ENCODE peak calls at places on chromosomes 6 and 20, in ten cellular contexts. One of them, this sample, is unnamed.

GRCh38 chr6:119985952-119986736 is 636.6 kb upstream of the MAN1A1 start:
- DNase-seq in NCI-H1694: no peak
- DNase-seq in pancreas: peak
- DNase-seq in GDM1: no peak
- DNase-seq in non-pigmented ciliary epithelial cell: no peak
- DNase-seq in Right ventricle myocardium superior: no peak
- DNase-seq in WTC11: no peak
- DNase-seq in activated CD8-positive, alpha-beta memory T cell treated with anti-CD3 and anti-CD28 coated beads, Interleukin-2, amount 10 ng/mL, durations not matched to agents 7 days and 5 days: no peak
- DNase-seq in GM12892: no peak
- DNase-seq in M059J: peak
- DNase-seq in this sample: no peak

GRCh38 chr6:89984926-89985743 is 90.9 kb downstream of the GJA10 start:
- DNase-seq in NCI-H1694: peak
- DNase-seq in pancreas: peak
- DNase-seq in GDM1: no peak
- DNase-seq in non-pigmented ciliary epithelial cell: no peak
- DNase-seq in Right ventricle myocardium superior: peak
- DNase-seq in WTC11: no peak
- DNase-seq in activated CD8-positive, alpha-beta memory T cell treated with anti-CD3 and anti-CD28 coated beads, Interleukin-2, amount 10 ng/mL, durations not matched to agents 7 days and 5 days: no peak
- DNase-seq in GM12892: no peak
- DNase-seq in M059J: peak
- DNase-seq in this sample: no peak

GRCh38 chr20:3283222-3283820 is 44.3 kb upstream of the SLC4A11 start:
- DNase-seq in NCI-H1694: no peak
- DNase-seq in pancreas: no peak
- DNase-seq in GDM1: no peak
- DNase-seq in non-pigmented ciliary epithelial cell: no peak
- DNase-seq in Right ventricle myocardium superior: no peak
- DNase-seq in WTC11: no peak
- DNase-seq in activated CD8-positive, alpha-beta memory T cell treated with anti-CD3 and anti-CD28 coated beads, Interleukin-2, amount 10 ng/mL, durations not matched to agents 7 days and 5 days: no peak
- DNase-seq in GM12892: no peak
- DNase-seq in M059J: no peak
- DNase-seq in this sample: no peak

GRCh38 chr6:118685823-118686449 is 34.5 kb upstream of the CEP85L start:
- DNase-seq in NCI-H1694: no peak
- DNase-seq in pancreas: no peak
- DNase-seq in GDM1: no peak
- DNase-seq in non-pigmented ciliary epithelial cell: no peak
- DNase-seq in Right ventricle myocardium superior: no peak
- DNase-seq in WTC11: peak
- DNase-seq in activated CD8-positive, alpha-beta memory T cell treated with anti-CD3 and anti-CD28 coated beads, Interleukin-2, amount 10 ng/mL, durations not matched to agents 7 days and 5 days: no peak
- DNase-seq in GM12892: no peak
- DNase-seq in M059J: no peak
- DNase-seq in this sample: no peak

GRCh38 chr6:39430968-39431523 is 108.5 kb upstream of the KCNK16 start:
- DNase-seq in NCI-H1694: no peak
- DNase-seq in pancreas: no peak
- DNase-seq in GDM1: no peak
- DNase-seq in non-pigmented ciliary epithelial cell: no peak
- DNase-seq in Right ventricle myocardium superior: peak
- DNase-seq in WTC11: peak
- DNase-seq in activated CD8-positive, alpha-beta memory T cell treated with anti-CD3 and anti-CD28 coated beads, Interleukin-2, amount 10 ng/mL, durations not matched to agents 7 days and 5 days: no peak
- DNase-seq in GM12892: no peak
- DNase-seq in M059J: peak
- DNase-seq in this sample: no peak

GRCh38 chr6:815348-815738 is 122.4 kb upstream of the EXOC2 start:
- DNase-seq in NCI-H1694: no peak
- DNase-seq in pancreas: no peak
- DNase-seq in GDM1: no peak
- DNase-seq in non-pigmented ciliary epithelial cell: no peak
- DNase-seq in Right ventricle myocardium superior: no peak
- DNase-seq in WTC11: peak
- DNase-seq in activated CD8-positive, alpha-beta memory T cell treated with anti-CD3 and anti-CD28 coated beads, Interleukin-2, amount 10 ng/mL, durations not matched to agents 7 days and 5 days: no peak
- DNase-seq in GM12892: no peak
- DNase-seq in M059J: peak
- DNase-seq in this sample: no peak

GRCh38 chr6:34383651-34384304 is 8.7 kb downstream of the NUDT3 start:
- DNase-seq in NCI-H1694: no peak
- DNase-seq in pancreas: no peak
- DNase-seq in GDM1: no peak
- DNase-seq in non-pigmented ciliary epithelial cell: no peak
- DNase-seq in Right ventricle myocardium superior: no peak
- DNase-seq in WTC11: no peak
- DNase-seq in activated CD8-positive, alpha-beta memory T cell treated with anti-CD3 and anti-CD28 coated beads, Interleukin-2, amount 10 ng/mL, durations not matched to agents 7 days and 5 days: no peak
- DNase-seq in GM12892: no peak
- DNase-seq in M059J: no peak
- DNase-seq in this sample: no peak

GRCh38 chr6:41451039-41451438 is 95.1 kb upstream of the FOXP4 start:
- DNase-seq in NCI-H1694: no peak
- DNase-seq in pancreas: no peak
- DNase-seq in GDM1: no peak
- DNase-seq in non-pigmented ciliary epithelial cell: no peak
- DNase-seq in Right ventricle myocardium superior: no peak
- DNase-seq in WTC11: peak
- DNase-seq in activated CD8-positive, alpha-beta memory T cell treated with anti-CD3 and anti-CD28 coated beads, Interleukin-2, amount 10 ng/mL, durations not matched to agents 7 days and 5 days: no peak
- DNase-seq in GM12892: no peak
- DNase-seq in M059J: no peak
- DNase-seq in this sample: no peak

This sample was measured in vagina.